ENCODE peak calls at places on chromosomes 13 and 19, in seven cellular contexts. One of them, this sample, is unnamed.

GRCh38 chr13:100454876-100455275 is 133.7 kb downstream of the GGACT start:
- DNase-seq in stimulated activated CD4-positive, alpha-beta T cell treated with anti-CD3 and anti-CD28 coated beads, Interleukin-4, amount 100 ng/mL, for 4 hours: peak; percentile 12
- DNase-seq in fibroblast of the conjunctiva: no peak
- DNase-seq in mesenchymal stem cell: no peak
- DNase-seq in spleen: no peak
- DNase-seq in kidney glomerular epithelial cell: peak; percentile 22
- DNase-seq in aorta: no peak
- DNase-seq in this sample: peak; percentile 14

GRCh38 chr19:24166055-24166454 is 79.1 kb downstream of the ZNF254 start:
- DNase-seq in aorta: no peak
- DNase-seq in mesenchymal stem cell: no peak
- DNase-seq in kidney glomerular epithelial cell: peak; percentile 12
- DNase-seq in spleen: no peak
- DNase-seq in stimulated activated CD4-positive, alpha-beta T cell treated with anti-CD3 and anti-CD28 coated beads, Interleukin-4, amount 100 ng/mL, for 4 hours: no peak
- DNase-seq in fibroblast of the conjunctiva: no peak
- DNase-seq in this sample: no peak

GRCh38 chr13:44368599-44369368 is 4.8 kb upstream of the SERP2 start:
- DNase-seq in kidney glomerular epithelial cell: no peak
- DNase-seq in stimulated activated CD4-positive, alpha-beta T cell treated with anti-CD3 and anti-CD28 coated beads, Interleukin-4, amount 100 ng/mL, for 4 hours: no peak
- DNase-seq in spleen: no peak
- DNase-seq in aorta: no peak
- DNase-seq in mesenchymal stem cell: no peak
- DNase-seq in fibroblast of the conjunctiva: no peak
- DNase-seq in this sample: no peak

GRCh38 chr13:99371956-99372355 is 64.8 kb upstream of the GPR183 start:
- DNase-seq in stimulated activated CD4-positive, alpha-beta T cell treated with anti-CD3 and anti-CD28 coated beads, Interleukin-4, amount 100 ng/mL, for 4 hours: peak; percentile 51
- DNase-seq in aorta: no peak
- DNase-seq in spleen: no peak
- DNase-seq in mesenchymal stem cell: no peak
- DNase-seq in kidney glomerular epithelial cell: no peak
- DNase-seq in fibroblast of the conjunctiva: no peak
- DNase-seq in this sample: no peak

GRCh38 chr19:38721977-38722773 is 22.1 kb downstream of the CAPN12 start:
- DNase-seq in mesenchymal stem cell: no peak
- DNase-seq in fibroblast of the conjunctiva: no peak
- DNase-seq in aorta: no peak
- DNase-seq in spleen: no peak
- DNase-seq in stimulated activated CD4-positive, alpha-beta T cell treated with anti-CD3 and anti-CD28 coated beads, Interleukin-4, amount 100 ng/mL, for 4 hours: no peak
- DNase-seq in kidney glomerular epithelial cell: no peak
- DNase-seq in this sample: no peak

GRCh38 chr13:111904701-111905608 is 162.0 kb upstream of the SOX1 start:
- DNase-seq in kidney glomerular epithelial cell: no peak
- DNase-seq in mesenchymal stem cell: no peak
- DNase-seq in aorta: no peak
- DNase-seq in fibroblast of the conjunctiva: no peak
- DNase-seq in spleen: peak; percentile 47
- DNase-seq in stimulated activated CD4-positive, alpha-beta T cell treated with anti-CD3 and anti-CD28 coated beads, Interleukin-4, amount 100 ng/mL, for 4 hours: no peak
- DNase-seq in this sample: no peak

GRCh38 chr13:69935043-69935442 is 172.6 kb upstream of the ATXN8OS start:
- DNase-seq in mesenchymal stem cell: peak; percentile 6
- DNase-seq in spleen: no peak
- DNase-seq in fibroblast of the conjunctiva: no peak
- DNase-seq in stimulated activated CD4-positive, alpha-beta T cell treated with anti-CD3 and anti-CD28 coated beads, Interleukin-4, amount 100 ng/mL, for 4 hours: no peak
- DNase-seq in aorta: no peak
- DNase-seq in kidney glomerular epithelial cell: peak; percentile 30
- DNase-seq in this sample: no peak

GRCh38 chr13:51221674-51222509 is at the start of gene FAM124A:
- DNase-seq in mesenchymal stem cell: peak; percentile 32
- DNase-seq in spleen: peak; percentile 82
- DNase-seq in fibroblast of the conjunctiva: no peak
- DNase-seq in kidney glomerular epithelial cell: peak; percentile 15
- DNase-seq in aorta: peak; percentile 51
- DNase-seq in stimulated activated CD4-positive, alpha-beta T cell treated with anti-CD3 and anti-CD28 coated beads, Interleukin-4, amount 100 ng/mL, for 4 hours: peak; percentile 29
- DNase-seq in this sample: no peak

GRCh38 chr13:46149272-46150133 is 32.5 kb downstream of the LCP1 start:
- DNase-seq in spleen: no peak
- DNase-seq in aorta: no peak
- DNase-seq in fibroblast of the conjunctiva: no peak
- DNase-seq in mesenchymal stem cell: no peak
- DNase-seq in kidney glomerular epithelial cell: no peak
- DNase-seq in stimulated activated CD4-positive, alpha-beta T cell treated with anti-CD3 and anti-CD28 coated beads, Interleukin-4, amount 100 ng/mL, for 4 hours: peak; percentile 36
- DNase-seq in this sample: no peak

GRCh38 chr13:102597029-102598015 is 536 bp downstream of the TPP2 start:
- DNase-seq in kidney glomerular epithelial cell: peak; percentile 30
- DNase-seq in stimulated activated CD4-positive, alpha-beta T cell treated with anti-CD3 and anti-CD28 coated beads, Interleukin-4, amount 100 ng/mL, for 4 hours: no peak
- DNase-seq in fibroblast of the conjunctiva: no peak
- DNase-seq in aorta: peak; percentile 63
- DNase-seq in mesenchymal stem cell: peak; percentile 59
- DNase-seq in spleen: no peak
- DNase-seq in this sample: no peak

GRCh38 chr19:29858000-29858596 is 46.3 kb downstream of the CCNE1 start:
- DNase-seq in stimulated activated CD4-positive, alpha-beta T cell treated with anti-CD3 and anti-CD28 coated beads, Interleukin-4, amount 100 ng/mL, for 4 hours: no peak
- DNase-seq in spleen: no peak
- DNase-seq in kidney glomerular epithelial cell: no peak
- DNase-seq in aorta: no peak
- DNase-seq in fibroblast of the conjunctiva: no peak
- DNase-seq in mesenchymal stem cell: no peak
- DNase-seq in this sample: no peak

GRCh38 chr13:28237944-28238343 is 99.6 kb downstream of the PAN3 start:
- DNase-seq in kidney glomerular epithelial cell: no peak
- DNase-seq in spleen: no peak
- DNase-seq in fibroblast of the conjunctiva: no peak
- DNase-seq in aorta: no peak
- DNase-seq in mesenchymal stem cell: no peak
- DNase-seq in stimulated activated CD4-positive, alpha-beta T cell treated with anti-CD3 and anti-CD28 coated beads, Interleukin-4, amount 100 ng/mL, for 4 hours: no peak
- DNase-seq in this sample: no peak

GRCh38 chr13:58528351-58528750 is 896.8 kb downstream of the PCDH17 start:
- DNase-seq in spleen: no peak
- DNase-seq in mesenchymal stem cell: no peak
- DNase-seq in aorta: no peak
- DNase-seq in stimulated activated CD4-positive, alpha-beta T cell treated with anti-CD3 and anti-CD28 coated beads, Interleukin-4, amount 100 ng/mL, for 4 hours: no peak
- DNase-seq in kidney glomerular epithelial cell: no peak
- DNase-seq in fibroblast of the conjunctiva: no peak
- DNase-seq in this sample: no peak

GRCh38 chr13:44719857-44720671 is 143.9 kb upstream of the TSC22D1 start:
- DNase-seq in spleen: no peak
- DNase-seq in kidney glomerular epithelial cell: peak; percentile 90
- DNase-seq in mesenchymal stem cell: peak; percentile 36
- DNase-seq in aorta: peak; percentile 55
- DNase-seq in fibroblast of the conjunctiva: no peak
- DNase-seq in stimulated activated CD4-positive, alpha-beta T cell treated with anti-CD3 and anti-CD28 coated beads, Interleukin-4, amount 100 ng/mL, for 4 hours: no peak
- DNase-seq in this sample: peak; percentile 50

GRCh38 chr19:2315818-2316353 is 7.9 kb upstream of the LINGO3 start:
- DNase-seq in stimulated activated CD4-positive, alpha-beta T cell treated with anti-CD3 and anti-CD28 coated beads, Interleukin-4, amount 100 ng/mL, for 4 hours: no peak
- DNase-seq in spleen: peak; percentile 93
- DNase-seq in kidney glomerular epithelial cell: peak; percentile 45
- DNase-seq in aorta: peak; percentile 89
- DNase-seq in mesenchymal stem cell: peak; percentile 59
- DNase-seq in fibroblast of the conjunctiva: peak; percentile 26
- DNase-seq in this sample: peak; percentile 42

GRCh38 chr13:50589651-50590054 is 253.8 kb downstream of the DLEU7 start:
- DNase-seq in stimulated activated CD4-positive, alpha-beta T cell treated with anti-CD3 and anti-CD28 coated beads, Interleukin-4, amount 100 ng/mL, for 4 hours: no peak
- DNase-seq in kidney glomerular epithelial cell: peak; percentile 75
- DNase-seq in spleen: no peak
- DNase-seq in aorta: peak; percentile 59
- DNase-seq in mesenchymal stem cell: peak; percentile 91
- DNase-seq in fibroblast of the conjunctiva: peak; percentile 53
- DNase-seq in this sample: peak; percentile 85

GRCh38 chr19:4506449-4507149 is 11.7 kb downstream of the PLIN4 start:
- DNase-seq in fibroblast of the conjunctiva: no peak
- DNase-seq in stimulated activated CD4-positive, alpha-beta T cell treated with anti-CD3 and anti-CD28 coated beads, Interleukin-4, amount 100 ng/mL, for 4 hours: no peak
- DNase-seq in spleen: no peak
- DNase-seq in mesenchymal stem cell: peak; percentile 79
- DNase-seq in aorta: no peak
- DNase-seq in kidney glomerular epithelial cell: no peak
- DNase-seq in this sample: no peak

GRCh38 chr19:33295621-33296472 is 6.5 kb downstream of the CEBPA start:
- DNase-seq in fibroblast of the conjunctiva: no peak
- DNase-seq in stimulated activated CD4-positive, alpha-beta T cell treated with anti-CD3 and anti-CD28 coated beads, Interleukin-4, amount 100 ng/mL, for 4 hours: no peak
- DNase-seq in kidney glomerular epithelial cell: no peak
- DNase-seq in aorta: peak; percentile 13
- DNase-seq in spleen: peak; percentile 56
- DNase-seq in mesenchymal stem cell: no peak
- DNase-seq in this sample: no peak

GRCh38 chr13:114076329-114076761 is 56.1 kb downstream of the RASA3 start:
- DNase-seq in spleen: no peak
- DNase-seq in fibroblast of the conjunctiva: no peak
- DNase-seq in stimulated activated CD4-positive, alpha-beta T cell treated with anti-CD3 and anti-CD28 coated beads, Interleukin-4, amount 100 ng/mL, for 4 hours: no peak
- DNase-seq in mesenchymal stem cell: no peak
- DNase-seq in aorta: peak; percentile 29
- DNase-seq in kidney glomerular epithelial cell: no peak
- DNase-seq in this sample: no peak

GRCh38 chr13:45218689-45219088 is 17.8 kb upstream of the KCTD4 start:
- DNase-seq in stimulated activated CD4-positive, alpha-beta T cell treated with anti-CD3 and anti-CD28 coated beads, Interleukin-4, amount 100 ng/mL, for 4 hours: no peak
- DNase-seq in kidney glomerular epithelial cell: no peak
- DNase-seq in mesenchymal stem cell: no peak
- DNase-seq in fibroblast of the conjunctiva: no peak
- DNase-seq in aorta: no peak
- DNase-seq in spleen: no peak
- DNase-seq in this sample: no peak

GRCh38 chr13:47539317-47539716 is 461.8 kb downstream of the SUCLA2 start:
- DNase-seq in spleen: no peak
- DNase-seq in stimulated activated CD4-positive, alpha-beta T cell treated with anti-CD3 and anti-CD28 coated beads, Interleukin-4, amount 100 ng/mL, for 4 hours: no peak
- DNase-seq in fibroblast of the conjunctiva: no peak
- DNase-seq in kidney glomerular epithelial cell: no peak
- DNase-seq in mesenchymal stem cell: peak; percentile 28
- DNase-seq in aorta: no peak
- DNase-seq in this sample: no peak

GRCh38 chr13:109419896-109420295 is 366.5 kb downstream of the IRS2 start:
- DNase-seq in spleen: no peak
- DNase-seq in mesenchymal stem cell: no peak
- DNase-seq in kidney glomerular epithelial cell: no peak
- DNase-seq in fibroblast of the conjunctiva: no peak
- DNase-seq in aorta: no peak
- DNase-seq in stimulated activated CD4-positive, alpha-beta T cell treated with anti-CD3 and anti-CD28 coated beads, Interleukin-4, amount 100 ng/mL, for 4 hours: no peak
- DNase-seq in this sample: no peak

GRCh38 chr13:25776722-25777121 is 275.1 kb downstream of the SHISA2 start:
- DNase-seq in aorta: no peak
- DNase-seq in stimulated activated CD4-positive, alpha-beta T cell treated with anti-CD3 and anti-CD28 coated beads, Interleukin-4, amount 100 ng/mL, for 4 hours: no peak
- DNase-seq in fibroblast of the conjunctiva: no peak
- DNase-seq in kidney glomerular epithelial cell: no peak
- DNase-seq in spleen: no peak
- DNase-seq in mesenchymal stem cell: no peak
- DNase-seq in this sample: no peak

GRCh38 chr13:113401452-113402415 is 37.8 kb upstream of the GRTP1 start:
- DNase-seq in mesenchymal stem cell: no peak
- DNase-seq in fibroblast of the conjunctiva: no peak
- DNase-seq in kidney glomerular epithelial cell: no peak
- DNase-seq in stimulated activated CD4-positive, alpha-beta T cell treated with anti-CD3 and anti-CD28 coated beads, Interleukin-4, amount 100 ng/mL, for 4 hours: no peak
- DNase-seq in spleen: no peak
- DNase-seq in aorta: no peak
- DNase-seq in this sample: no peak

GRCh38 chr13:22194106-22194810 is 523.4 kb downstream of the FGF9 start:
- DNase-seq in kidney glomerular epithelial cell: no peak
- DNase-seq in aorta: no peak
- DNase-seq in stimulated activated CD4-positive, alpha-beta T cell treated with anti-CD3 and anti-CD28 coated beads, Interleukin-4, amount 100 ng/mL, for 4 hours: no peak
- DNase-seq in spleen: no peak
- DNase-seq in mesenchymal stem cell: no peak
- DNase-seq in fibroblast of the conjunctiva: no peak
- DNase-seq in this sample: no peak

GRCh38 chr13:113654591-113655357 is 3.2 kb downstream of the ATP4B start:
- DNase-seq in fibroblast of the conjunctiva: no peak
- DNase-seq in mesenchymal stem cell: no peak
- DNase-seq in kidney glomerular epithelial cell: no peak
- DNase-seq in stimulated activated CD4-positive, alpha-beta T cell treated with anti-CD3 and anti-CD28 coated beads, Interleukin-4, amount 100 ng/mL, for 4 hours: no peak
- DNase-seq in aorta: peak; percentile 38
- DNase-seq in spleen: peak; percentile 69
- DNase-seq in this sample: no peak

GRCh38 chr19:1250374-1251232 is 2.2 kb downstream of the MIDN start:
- DNase-seq in kidney glomerular epithelial cell: no peak
- DNase-seq in fibroblast of the conjunctiva: no peak
- DNase-seq in spleen: peak; percentile 93
- DNase-seq in mesenchymal stem cell: peak; percentile 76
- DNase-seq in stimulated activated CD4-positive, alpha-beta T cell treated with anti-CD3 and anti-CD28 coated beads, Interleukin-4, amount 100 ng/mL, for 4 hours: peak; percentile 60
- DNase-seq in aorta: peak; percentile 76
- DNase-seq in this sample: no peak

GRCh38 chr19:15288146-15288963 is 44.0 kb downstream of the BRD4 start:
- DNase-seq in fibroblast of the conjunctiva: no peak
- DNase-seq in spleen: peak; percentile 92
- DNase-seq in kidney glomerular epithelial cell: peak; percentile 26
- DNase-seq in stimulated activated CD4-positive, alpha-beta T cell treated with anti-CD3 and anti-CD28 coated beads, Interleukin-4, amount 100 ng/mL, for 4 hours: no peak
- DNase-seq in aorta: peak; percentile 75
- DNase-seq in mesenchymal stem cell: no peak
- DNase-seq in this sample: no peak

GRCh38 chr13:32142956-32143375 is 111.4 kb downstream of the FRY start:
- DNase-seq in mesenchymal stem cell: peak; percentile 34
- DNase-seq in spleen: no peak
- DNase-seq in aorta: no peak
- DNase-seq in fibroblast of the conjunctiva: no peak
- DNase-seq in stimulated activated CD4-positive, alpha-beta T cell treated with anti-CD3 and anti-CD28 coated beads, Interleukin-4, amount 100 ng/mL, for 4 hours: no peak
- DNase-seq in kidney glomerular epithelial cell: peak; percentile 36
- DNase-seq in this sample: no peak

GRCh38 chr13:97318532-97318931 is 96.4 kb downstream of the MBNL2 start:
- DNase-seq in spleen: no peak
- DNase-seq in stimulated activated CD4-positive, alpha-beta T cell treated with anti-CD3 and anti-CD28 coated beads, Interleukin-4, amount 100 ng/mL, for 4 hours: no peak
- DNase-seq in fibroblast of the conjunctiva: no peak
- DNase-seq in mesenchymal stem cell: peak; percentile 55
- DNase-seq in kidney glomerular epithelial cell: no peak
- DNase-seq in aorta: no peak
- DNase-seq in this sample: no peak

GRCh38 chr19:11373166-11373884 is 1.1 kb upstream of the SWSAP1 start:
- DNase-seq in spleen: no peak
- DNase-seq in fibroblast of the conjunctiva: no peak
- DNase-seq in kidney glomerular epithelial cell: no peak
- DNase-seq in mesenchymal stem cell: peak; percentile 32
- DNase-seq in stimulated activated CD4-positive, alpha-beta T cell treated with anti-CD3 and anti-CD28 coated beads, Interleukin-4, amount 100 ng/mL, for 4 hours: no peak
- DNase-seq in aorta: no peak
- DNase-seq in this sample: no peak

This sample was measured in GM04504.